ENCODE peak calls at places on chromosomes 16 and 17, in seven cellular contexts. A is NCI-H1105; W is NT2/D1; K is nephron progenitor cell; Q is M059J; I is activated T-helper 1 cell treated with anti-CD3 and anti-CD28 coated beads, Interleukin-12 subunit alpha, Interleukin-12 subunit beta, Interleukin-2, Interleukin-4 antibody, amounts not matched to agents 30 ng/mL and 10 ng/mL and 1 ng/mL, durations not matched to agents 14 hours and 24 hours and 36 hours; H is small intestine. J is an unnamed sample.

GRCh38 chr16:89119161-89119621 is 25.5 kb downstream of the ACSF3 start:
- DNase-seq in H (no peak), K (no peak), W (no peak), I (no peak), A (no peak), Q (no peak), J (peak; percentile 40)

GRCh38 chr17:45070809-45071208 is 9.7 kb downstream of the NMT1 start:
- DNase-seq in W (no peak), Q (no peak), K (no peak), I (no peak), H (no peak), A (no peak), J (no peak)

GRCh38 chr16:50284131-50284911 is 18.0 kb downstream of the ADCY7 start:
- DNase-seq in A (no peak), K (no peak), Q (no peak), I (no peak), H (peak; percentile 27), W (no peak), J (no peak)

GRCh38 chr17:14202388-14203166 is 34.1 kb downstream of the CDRT15 start:
- DNase-seq in K (no peak), I (no peak), H (no peak), W (no peak), A (no peak), Q (no peak), J (no peak)

GRCh38 chr17:68456529-68457167 is 648 bp downstream of the WIPI1 start:
- DNase-seq in K (peak; percentile 64), H (peak; percentile 70), Q (peak; percentile 87), A (no peak), I (no peak), W (peak; percentile 47), J (no peak)

GRCh38 chr17:2435852-2436251 is 35.0 kb upstream of the MNT start:
- DNase-seq in A (peak; percentile 81), W (no peak), H (no peak), K (no peak), Q (no peak), I (no peak), J (no peak)

GRCh38 chr17:29615492-29616299 is 7.0 kb downstream of the CORO6 start:
- DNase-seq in K (peak; percentile 88), H (peak; percentile 92), Q (no peak), W (peak; percentile 55), A (peak; percentile 78), I (peak; percentile 86), J (peak; percentile 87)

GRCh38 chr17:7138800-7139381 is 24.3 kb upstream of the ASGR2 start:
- DNase-seq in A (no peak), Q (no peak), K (no peak), H (no peak), W (no peak), I (no peak), J (no peak)

GRCh38 chr16:56600398-56600999 is 7.9 kb upstream of the MT2A start:
- DNase-seq in I (no peak), K (peak; percentile 21), Q (peak; percentile 72), H (peak; percentile 55), W (no peak), A (peak; percentile 25), J (no peak)

GRCh38 chr16:20789130-20789529 is 17.1 kb downstream of the ERI2 start:
- DNase-seq in A (no peak), I (no peak), H (no peak), Q (no peak), K (no peak), W (no peak), J (no peak)

GRCh38 chr17:74671031-74671771 is 41.5 kb downstream of the CD300LF start:
- DNase-seq in W (peak; percentile 75), H (peak; percentile 53), Q (no peak), I (peak; percentile 67), A (no peak), K (peak; percentile 99), J (peak; percentile 81)

GRCh38 chr17:28226563-28226962 is 92.4 kb upstream of the TMEM97 start:
- DNase-seq in W (no peak), A (no peak), H (no peak), Q (no peak), K (no peak), I (no peak), J (no peak)

GRCh38 chr16:84684592-84684965 is 15.2 kb upstream of the USP10 start:
- DNase-seq in K (no peak), H (no peak), Q (no peak), I (no peak), A (no peak), W (no peak), J (no peak)

GRCh38 chr17:79023180-79023705 is 726 bp upstream of the C1QTNF1 start:
- DNase-seq in Q (no peak), A (no peak), H (no peak), K (no peak), I (no peak), W (no peak), J (no peak)

GRCh38 chr17:77579717-77580116 is 378.8 kb upstream of the TNRC6C start:
- DNase-seq in K (no peak), A (no peak), Q (no peak), H (no peak), I (no peak), W (no peak), J (no peak)

GRCh38 chr16:88782454-88783390 is 2.3 kb downstream of the PIEZO1 start:
- DNase-seq in K (peak; percentile 8), A (no peak), I (no peak), W (no peak), Q (peak; percentile 89), H (no peak), J (no peak)

GRCh38 chr17:74408262-74408661 is 23.6 kb upstream of the GPRC5C start:
- DNase-seq in I (no peak), K (no peak), Q (peak; percentile 74), A (no peak), H (peak; percentile 38), W (no peak), J (no peak)

GRCh38 chr16:48143816-48144215 is 12.0 kb downstream of the ABCC12 start:
- DNase-seq in K (no peak), H (no peak), W (no peak), Q (peak; percentile 71), I (no peak), A (no peak), J (no peak)

GRCh38 chr17:10114931-10115535 is 83.4 kb downstream of the GAS7 start:
- DNase-seq in K (no peak), H (peak; percentile 20), Q (peak; percentile 69), W (no peak), I (peak; percentile 9), A (no peak), J (peak; percentile 95)

GRCh38 chr16:85555549-85556455 is 57.3 kb upstream of the GSE1 start:
- DNase-seq in H (peak; percentile 70), A (peak; percentile 61), K (peak; percentile 72), Q (peak; percentile 81), I (no peak), W (peak; percentile 71), J (no peak)

GRCh38 chr17:48561894-48562810 is 16.0 kb downstream of the HOXB4 start:
- DNase-seq in A (no peak), Q (no peak), W (no peak), K (peak; percentile 59), H (no peak), I (no peak), J (no peak)

GRCh38 chr16:52488837-52489289 is 58.1 kb downstream of the TOX3 start:
- DNase-seq in I (no peak), H (peak; percentile 71), K (no peak), A (no peak), Q (no peak), W (no peak), J (no peak)

GRCh38 chr16:17359778-17360177 is 111.0 kb downstream of the XYLT1 start:
- DNase-seq in Q (peak; percentile 83), K (no peak), H (no peak), I (no peak), W (no peak), A (peak; percentile 46), J (peak; percentile 79)

GRCh38 chr16:81697321-81697885 is 81.7 kb upstream of the PLCG2 start:
- DNase-seq in K (peak; percentile 29), A (no peak), W (peak; percentile 50), I (peak; percentile 37), Q (peak; percentile 58), H (peak; percentile 63), J (no peak)

GRCh38 chr17:60065136-60065535 is 13.6 kb downstream of the HEATR6 start:
- DNase-seq in A (no peak), W (no peak), K (no peak), I (no peak), H (no peak), Q (peak; percentile 40), J (no peak)

GRCh38 chr17:18182978-18183333 is 672 bp upstream of the ALKBH5 start:
- DNase-seq in W (no peak), H (peak; percentile 78), Q (peak; percentile 76), A (peak; percentile 73), K (peak; percentile 76), I (peak; percentile 81), J (peak; percentile 92)

GRCh38 chr16:74607967-74608356 is 1.0 kb upstream of the GLG1 start:
- DNase-seq in I (no peak), H (no peak), A (no peak), W (peak; percentile 25), K (peak; percentile 19), Q (no peak), J (no peak)

GRCh38 chr16:13316008-13316407 is 414.6 kb downstream of the SHISA9 start:
- DNase-seq in H (no peak), K (no peak), Q (peak; percentile 95), I (no peak), W (no peak), A (no peak), J (no peak)

GRCh38 chr16:70747703-70748631 is 53.0 kb downstream of the VAC14 start:
- DNase-seq in Q (peak; percentile 78), K (no peak), I (no peak), H (no peak), A (no peak), W (no peak), J (no peak)

GRCh38 chr16:78503501-78504110 is 404.2 kb downstream of the WWOX start:
- DNase-seq in K (peak; percentile 45), W (peak; percentile 60), H (peak; percentile 55), I (peak; percentile 9), Q (peak; percentile 3), A (peak; percentile 16), J (no peak)

GRCh38 chr16:53159781-53160436 is 105.1 kb downstream of the CHD9 start:
- DNase-seq in A (peak; percentile 41), H (peak; percentile 62), Q (peak; percentile 60), K (peak; percentile 17), W (peak; percentile 36), I (no peak), J (no peak)

GRCh38 chr16:11562411-11562810 is 24.3 kb downstream of the LITAF start:
- DNase-seq in Q (no peak), H (no peak), I (no peak), K (no peak), W (no peak), A (no peak), J (peak; percentile 20)

GRCh38 chr17:3511841-3512511 is 36.2 kb downstream of the ASPA start:
- DNase-seq in Q (no peak), H (no peak), A (no peak), W (no peak), I (no peak), K (no peak), J (no peak)

GRCh38 chr17:35374766-35375344 is 1.4 kb upstream of the SLFN11 start:
- DNase-seq in I (no peak), A (no peak), K (no peak), H (no peak), W (no peak), Q (no peak), J (no peak)

GRCh38 chr17:80899402-80900268 is 92.0 kb upstream of the CHMP6 start:
- DNase-seq in W (peak; percentile 43), K (peak; percentile 47), I (peak; percentile 72), Q (no peak), A (no peak), H (peak; percentile 10), J (no peak)

GRCh38 chr16:21130811-21131210 is 19.8 kb downstream of the DNAH3 start:
- DNase-seq in W (peak; percentile 32), I (no peak), K (no peak), A (no peak), H (no peak), Q (no peak), J (no peak)

GRCh38 chr17:32487460-32488176 is 825 bp downstream of the CDK5R1 start:
- DNase-seq in A (no peak), Q (no peak), K (peak; percentile 55), I (no peak), H (no peak), W (no peak), J (no peak)

J was measured in natural killer cell treated with Interleukin-12 subunit alpha and Interleukin-12 subunit beta and Interleukin-15 and Interleukin-18, amount 100 ng/mL, for 72 hours.